ENCODE peak calls at places on chromosomes 6 and 20, in ten cellular contexts. O is fibroblast of lung, W is hepatocyte, K is lower lobe of right lung, R is endothelial cell of umbilical vein, Z is epithelial cell of proximal tubule, V is foreskin fibroblast, J is HepG2, I is GM06990, D is tibial artery. C is an unnamed sample.

GRCh38 chr6:49606696-49607390 is 29.8 kb downstream of the RHAG start:
- DNase-seq in O (peak), W (peak), K (no peak), R (peak), Z (peak), V (peak), J (peak), I (no peak), D (no peak), C (peak)

GRCh38 chr6:30821862-30822784 is 62.2 kb upstream of the DDR1 start:
- DNase-seq in O (peak), W (peak), K (no peak), R (peak), Z (no peak), V (no peak), J (peak), I (no peak), D (no peak), C (peak)

GRCh38 chr6:20366082-20366834 is 35.4 kb upstream of the E2F3 start:
- DNase-seq in O (no peak), W (no peak), K (no peak), R (no peak), Z (no peak), V (no peak), J (no peak), I (no peak), D (no peak), C (no peak)

GRCh38 chr6:143966291-143966690 is 41.8 kb downstream of the PLAGL1 start:
- DNase-seq in O (no peak), W (no peak), K (no peak), R (no peak), Z (no peak), V (no peak), J (no peak), I (no peak), D (no peak), C (no peak)

GRCh38 chr6:45681860-45682488 is 304.2 kb upstream of the SUPT3H start:
- DNase-seq in O (peak), W (no peak), K (peak), R (no peak), Z (peak), V (peak), J (no peak), I (peak), D (no peak), C (no peak)

GRCh38 chr20:58349586-58349985 is 39.4 kb upstream of the VAPB start:
- DNase-seq in O (peak), W (no peak), K (no peak), R (no peak), Z (peak), V (peak), J (no peak), I (no peak), D (no peak), C (peak)

GRCh38 chr6:26363882-26364825 is 844 bp upstream of the BTN3A2 start:
- DNase-seq in O (peak), W (peak), K (no peak), R (no peak), Z (no peak), V (no peak), J (no peak), I (no peak), D (no peak), C (peak)

GRCh38 chr20:62117362-62117646 is 5.0 kb upstream of the LSM14B start:
- DNase-seq in O (no peak), W (no peak), K (no peak), R (no peak), Z (no peak), V (no peak), J (no peak), I (no peak), D (no peak), C (no peak)

GRCh38 chr6:161744211-161745067 is 470.6 kb upstream of the AGPAT4 start:
- DNase-seq in O (peak), W (no peak), K (no peak), R (peak), Z (no peak), V (no peak), J (no peak), I (no peak), D (no peak), C (peak)

GRCh38 chr20:35907017-35907685 is 47.2 kb downstream of the SCAND1 start:
- DNase-seq in O (no peak), W (no peak), K (no peak), R (peak), Z (no peak), V (no peak), J (no peak), I (no peak), D (no peak), C (no peak)

GRCh38 chr6:73585566-73586415 is 65.0 kb upstream of the EEF1A1 start:
- DNase-seq in O (peak), W (peak), K (no peak), R (peak), Z (peak), V (peak), J (peak), I (peak), D (no peak), C (peak)

GRCh38 chr6:12291785-12292604 is 1.8 kb downstream of the EDN1 start:
- DNase-seq in O (no peak), W (peak), K (no peak), R (no peak), Z (peak), V (no peak), J (peak), I (peak), D (no peak), C (no peak)
- TF ChIP-seq CTCF in O (no peak), W (peak), K (no peak), R (no peak), Z (peak), V (peak), J (peak), I (peak), D (peak), C (peak)

DNA sequence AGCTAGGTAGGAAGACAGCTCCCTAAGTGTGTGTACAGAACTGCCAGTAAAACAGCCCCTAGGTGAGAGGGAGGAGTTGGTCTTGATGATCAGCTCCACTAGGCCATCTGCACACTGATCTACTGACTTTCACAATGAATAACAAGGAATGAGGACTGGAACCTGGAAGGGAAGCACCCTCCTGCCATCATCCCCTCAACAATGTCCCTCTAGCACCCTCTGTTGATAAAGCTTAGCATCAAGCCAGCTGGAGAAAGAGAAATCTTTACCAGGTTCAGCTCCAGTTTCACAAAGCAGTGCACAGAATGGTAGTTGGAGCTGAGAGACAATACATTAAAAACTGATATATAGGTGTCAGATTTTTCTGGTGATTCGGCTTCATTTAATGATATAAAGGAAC is 57.2 kb upstream of the IRAK1BP1 start:
- DNase-seq in O (peak), W (peak), K (no peak), R (peak), Z (no peak), V (peak), J (peak), I (no peak), D (no peak), C (peak)
- H3K4me3 ChIP-seq in O (no peak), W (no peak), K (no peak), R (no peak), Z (no peak), V (no peak), J (no peak), I (no peak), D (no peak), C (no peak)

GRCh38 chr6:134122775-134123174 is 70.4 kb upstream of the SLC2A12 start:
- DNase-seq in O (no peak), W (no peak), K (no peak), R (no peak), Z (no peak), V (no peak), J (no peak), I (no peak), D (no peak), C (no peak)

GRCh38 chr6:134119481-134119880 is 67.1 kb upstream of the SLC2A12 start:
- DNase-seq in O (no peak), W (no peak), K (no peak), R (no peak), Z (no peak), V (no peak), J (no peak), I (no peak), D (no peak), C (no peak)

GRCh38 chr6:134128146-134128545 is 75.7 kb upstream of the SLC2A12 start:
- DNase-seq in O (no peak), W (no peak), K (no peak), R (no peak), Z (no peak), V (no peak), J (no peak), I (no peak), D (no peak), C (no peak)

DNA sequence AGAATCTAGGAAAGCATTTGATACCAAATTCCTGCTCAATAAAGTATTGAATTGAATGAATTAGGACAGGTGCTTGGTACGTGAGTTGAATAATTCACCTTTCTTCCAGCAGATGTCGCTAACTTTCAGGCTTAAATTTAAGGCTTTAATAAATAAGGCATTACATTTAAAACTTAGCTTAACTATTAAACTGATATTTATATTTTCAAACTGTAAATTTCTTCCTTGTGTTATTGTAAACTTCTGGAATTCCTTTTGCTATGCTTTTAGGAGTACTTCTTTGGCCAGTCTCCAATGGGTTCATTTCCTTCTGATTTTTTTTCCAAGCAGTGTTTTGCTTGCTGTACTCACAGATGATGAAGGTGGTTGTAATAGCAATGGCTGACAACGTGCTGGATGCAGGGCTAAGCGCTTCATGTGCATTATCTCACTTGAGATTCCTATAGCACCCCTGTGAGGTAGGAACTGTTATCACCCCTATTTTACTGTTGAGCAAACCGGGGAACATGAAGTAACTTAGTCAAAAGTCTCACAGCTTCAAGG is 71.3 kb upstream of the SLC2A12 start:
- DNase-seq in O (peak), W (peak), K (no peak), R (peak), Z (no peak), V (peak), J (peak), I (no peak), D (no peak), C (peak)
- TF ChIP-seq CTCF in O (peak), W (peak), K (peak), R (peak), Z (peak), V (peak), J (peak), I (peak), D (peak), C (peak)

DNA sequence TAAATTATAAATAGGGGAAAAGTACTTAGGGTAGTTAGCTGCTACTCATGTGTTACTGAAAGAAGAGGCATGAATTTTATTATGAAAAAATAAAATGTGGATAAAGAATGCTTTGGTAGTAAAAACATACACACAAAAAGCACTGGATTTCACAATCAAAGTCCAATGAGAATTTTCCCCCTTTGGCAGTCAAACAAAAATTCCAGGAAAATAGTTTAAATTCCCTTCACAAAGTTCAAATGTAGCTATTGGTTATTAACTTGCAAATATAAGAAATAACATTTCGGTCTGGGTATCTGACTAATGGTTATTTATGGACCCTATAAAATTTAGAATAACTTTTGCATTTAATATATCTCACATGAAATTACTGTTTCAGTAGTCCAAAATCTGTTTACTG is 210.4 kb downstream of the FOXC1 start:
- DNase-seq in O (peak), W (no peak), K (no peak), R (no peak), Z (no peak), V (no peak), J (peak), I (no peak), D (no peak), C (peak)
- H3K4me3 ChIP-seq in O (no peak), W (no peak), K (no peak), R (no peak), Z (no peak), V (no peak), J (no peak), I (no peak), D (no peak), C (no peak)

GRCh38 chr20:30503992-30504570 is 753.4 kb upstream of the DEFB115 start:
- DNase-seq in O (no peak), W (no peak), K (no peak), R (no peak), Z (no peak), V (no peak), J (no peak), I (no peak), D (no peak), C (no peak)
- TF ChIP-seq CTCF in O (no peak), W (no peak), K (no peak), R (no peak), Z (no peak), V (no peak), J (no peak), I (no peak), D (no peak), C (no peak)

GRCh38 chr6:154411076-154411475 is 54.5 kb upstream of the IPCEF1 start:
- DNase-seq in O (no peak), W (no peak), K (no peak), R (no peak), Z (no peak), V (no peak), J (no peak), I (no peak), D (no peak), C (no peak)
- H3K4me3 ChIP-seq in O (no peak), W (no peak), K (no peak), R (peak), Z (no peak), V (no peak), J (no peak), I (no peak), D (no peak), C (no peak)

GRCh38 chr6:56618050-56618449 is 24.6 kb downstream of the DST start:
- DNase-seq in O (no peak), W (no peak), K (no peak), R (no peak), Z (no peak), V (no peak), J (no peak), I (no peak), D (no peak), C (no peak)
- TF ChIP-seq CTCF in O (peak), W (no peak), K (no peak), R (no peak), Z (peak), V (peak), J (no peak), I (peak), D (no peak), C (peak)

GRCh38 chr6:170147056-170147787 is 143.7 kb downstream of the DLL1 start:
- DNase-seq in O (no peak), W (no peak), K (peak), R (no peak), Z (no peak), V (no peak), J (peak), I (no peak), D (no peak), C (no peak)

GRCh38 chr6:170150590-170150945 is 140.3 kb downstream of the DLL1 start:
- DNase-seq in O (no peak), W (no peak), K (no peak), R (no peak), Z (no peak), V (no peak), J (no peak), I (no peak), D (no peak), C (no peak)

GRCh38 chr6:170149681-170150589 is 140.9 kb downstream of the DLL1 start:
- DNase-seq in O (no peak), W (no peak), K (no peak), R (no peak), Z (no peak), V (no peak), J (no peak), I (no peak), D (no peak), C (no peak)

GRCh38 chr6:170147832-170148708 is 142.8 kb downstream of the DLL1 start:
- DNase-seq in O (no peak), W (no peak), K (peak), R (no peak), Z (no peak), V (no peak), J (no peak), I (no peak), D (no peak), C (no peak)

DNA sequence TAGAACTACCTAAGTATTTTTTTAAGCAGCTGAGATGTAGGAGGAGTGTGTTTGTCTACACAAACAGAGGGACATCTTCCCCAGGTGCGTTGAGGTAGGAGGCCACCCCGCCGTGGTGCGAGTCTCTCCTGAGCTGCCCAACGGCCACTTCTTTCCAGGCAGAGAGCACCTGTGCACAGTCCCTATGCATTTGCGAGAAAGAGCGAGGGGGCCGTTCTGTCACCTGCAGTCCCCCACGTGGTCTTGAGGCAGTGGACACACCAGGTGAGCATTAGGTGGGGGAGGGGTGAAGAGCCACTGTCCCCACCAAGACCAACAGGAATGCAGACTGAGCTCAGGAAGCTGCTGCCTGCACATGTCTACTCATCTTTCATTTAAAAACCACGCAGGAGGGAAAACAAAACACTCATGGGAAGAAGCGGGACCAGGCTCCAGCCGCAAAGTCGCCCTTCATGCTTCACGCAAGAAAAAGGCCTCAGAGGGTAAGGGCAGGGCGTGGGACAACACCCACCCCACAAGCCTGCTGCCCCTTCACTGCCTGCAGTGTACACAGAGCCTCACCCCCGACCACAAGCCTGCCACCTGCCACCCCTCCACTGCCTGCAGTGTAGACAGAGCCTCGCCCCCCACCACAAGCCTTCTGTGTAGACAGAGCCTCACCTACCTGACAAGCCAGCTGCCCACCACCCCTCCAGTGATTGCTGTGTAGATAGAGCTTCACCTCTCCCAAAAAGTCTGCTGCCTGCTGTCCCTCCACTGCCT is 142.0 kb downstream of the DLL1 start:
- DNase-seq in O (no peak), W (no peak), K (no peak), R (no peak), Z (no peak), V (no peak), J (no peak), I (no peak), D (no peak), C (no peak)
- H3K4me3 ChIP-seq in O (no peak), W (no peak), K (no peak), R (no peak), Z (no peak), V (no peak), J (no peak), I (no peak), D (no peak), C (no peak)